ENCODE peak calls at places on chromosomes 13 and 19, in eight cellular contexts. One of them, this sample, is unnamed.

GRCh38 chr13:107234315-107234714 is 666.4 kb upstream of the ARGLU1 start:
- DNase-seq in mammary epithelial cell: no peak
- DNase-seq in stimulated activated naive CD8-positive, alpha-beta T cell treated with anti-CD3 and anti-CD28 coated beads, Interleukin-15, Interleukin-2, amounts not matched to agents 100 U/mL and 50 U/mL, for 24 hours: no peak
- DNase-seq in iris pigment epithelial cell: no peak
- DNase-seq in fibroblast of mammary gland: no peak
- DNase-seq in keratinocyte: no peak
- DNase-seq in A549: no peak
- DNase-seq in fibroblast of villous mesenchyme: peak
- DNase-seq in this sample: no peak

GRCh38 chr13:93355094-93355493 is 128.5 kb downstream of the GPC6 start:
- DNase-seq in mammary epithelial cell: no peak
- DNase-seq in stimulated activated naive CD8-positive, alpha-beta T cell treated with anti-CD3 and anti-CD28 coated beads, Interleukin-15, Interleukin-2, amounts not matched to agents 100 U/mL and 50 U/mL, for 24 hours: no peak
- DNase-seq in iris pigment epithelial cell: no peak
- DNase-seq in fibroblast of mammary gland: no peak
- DNase-seq in keratinocyte: no peak
- DNase-seq in A549: no peak
- DNase-seq in fibroblast of villous mesenchyme: no peak
- DNase-seq in this sample: no peak

GRCh38 chr19:29843180-29844051 is 31.6 kb downstream of the CCNE1 start:
- DNase-seq in mammary epithelial cell: no peak
- DNase-seq in stimulated activated naive CD8-positive, alpha-beta T cell treated with anti-CD3 and anti-CD28 coated beads, Interleukin-15, Interleukin-2, amounts not matched to agents 100 U/mL and 50 U/mL, for 24 hours: no peak
- DNase-seq in iris pigment epithelial cell: no peak
- DNase-seq in fibroblast of mammary gland: peak
- DNase-seq in keratinocyte: no peak
- DNase-seq in A549: no peak
- DNase-seq in fibroblast of villous mesenchyme: peak
- DNase-seq in this sample: no peak

GRCh38 chr19:18476507-18477041 is 38.6 kb upstream of the ISYNA1 start:
- DNase-seq in mammary epithelial cell: no peak
- DNase-seq in stimulated activated naive CD8-positive, alpha-beta T cell treated with anti-CD3 and anti-CD28 coated beads, Interleukin-15, Interleukin-2, amounts not matched to agents 100 U/mL and 50 U/mL, for 24 hours: no peak
- DNase-seq in iris pigment epithelial cell: no peak
- DNase-seq in fibroblast of mammary gland: no peak
- DNase-seq in keratinocyte: no peak
- DNase-seq in A549: no peak
- DNase-seq in fibroblast of villous mesenchyme: no peak
- DNase-seq in this sample: no peak

GRCh38 chr19:45693168-45693788 is 812 bp downstream of the QPCTL start:
- DNase-seq in mammary epithelial cell: peak
- DNase-seq in stimulated activated naive CD8-positive, alpha-beta T cell treated with anti-CD3 and anti-CD28 coated beads, Interleukin-15, Interleukin-2, amounts not matched to agents 100 U/mL and 50 U/mL, for 24 hours: peak
- DNase-seq in iris pigment epithelial cell: peak
- DNase-seq in fibroblast of mammary gland: peak
- DNase-seq in keratinocyte: no peak
- DNase-seq in A549: peak
- DNase-seq in fibroblast of villous mesenchyme: peak
- DNase-seq in this sample: peak

GRCh38 chr19:49616945-49617344 is 23.0 kb downstream of the RRAS start:
- DNase-seq in mammary epithelial cell: no peak
- DNase-seq in stimulated activated naive CD8-positive, alpha-beta T cell treated with anti-CD3 and anti-CD28 coated beads, Interleukin-15, Interleukin-2, amounts not matched to agents 100 U/mL and 50 U/mL, for 24 hours: no peak
- DNase-seq in iris pigment epithelial cell: no peak
- DNase-seq in fibroblast of mammary gland: no peak
- DNase-seq in keratinocyte: no peak
- DNase-seq in A549: no peak
- DNase-seq in fibroblast of villous mesenchyme: no peak
- DNase-seq in this sample: no peak

GRCh38 chr19:5586300-5587070 is 18.7 kb upstream of the TINCR start:
- DNase-seq in mammary epithelial cell: no peak
- DNase-seq in stimulated activated naive CD8-positive, alpha-beta T cell treated with anti-CD3 and anti-CD28 coated beads, Interleukin-15, Interleukin-2, amounts not matched to agents 100 U/mL and 50 U/mL, for 24 hours: peak
- DNase-seq in iris pigment epithelial cell: no peak
- DNase-seq in fibroblast of mammary gland: peak
- DNase-seq in keratinocyte: no peak
- DNase-seq in A549: no peak
- DNase-seq in fibroblast of villous mesenchyme: no peak
- DNase-seq in this sample: no peak

GRCh38 chr13:112032186-112032835 is 34.6 kb upstream of the SOX1 start:
- DNase-seq in mammary epithelial cell: peak
- DNase-seq in stimulated activated naive CD8-positive, alpha-beta T cell treated with anti-CD3 and anti-CD28 coated beads, Interleukin-15, Interleukin-2, amounts not matched to agents 100 U/mL and 50 U/mL, for 24 hours: no peak
- DNase-seq in iris pigment epithelial cell: peak
- DNase-seq in fibroblast of mammary gland: peak
- DNase-seq in keratinocyte: no peak
- DNase-seq in A549: no peak
- DNase-seq in fibroblast of villous mesenchyme: no peak
- DNase-seq in this sample: no peak

GRCh38 chr13:23427342-23428182 is 5.9 kb downstream of the SACS start:
- DNase-seq in mammary epithelial cell: peak
- DNase-seq in stimulated activated naive CD8-positive, alpha-beta T cell treated with anti-CD3 and anti-CD28 coated beads, Interleukin-15, Interleukin-2, amounts not matched to agents 100 U/mL and 50 U/mL, for 24 hours: no peak
- DNase-seq in iris pigment epithelial cell: peak
- DNase-seq in fibroblast of mammary gland: peak
- DNase-seq in keratinocyte: no peak
- DNase-seq in A549: peak
- DNase-seq in fibroblast of villous mesenchyme: peak
- DNase-seq in this sample: no peak

GRCh38 chr19:4444765-4445741 is 12.5 kb downstream of the UBXN6 start:
- DNase-seq in mammary epithelial cell: no peak
- DNase-seq in stimulated activated naive CD8-positive, alpha-beta T cell treated with anti-CD3 and anti-CD28 coated beads, Interleukin-15, Interleukin-2, amounts not matched to agents 100 U/mL and 50 U/mL, for 24 hours: no peak
- DNase-seq in iris pigment epithelial cell: peak
- DNase-seq in fibroblast of mammary gland: peak
- DNase-seq in keratinocyte: no peak
- DNase-seq in A549: no peak
- DNase-seq in fibroblast of villous mesenchyme: peak
- DNase-seq in this sample: no peak

GRCh38 chr13:36919206-36919832 is 719 bp downstream of the SMAD9 start:
- DNase-seq in mammary epithelial cell: peak
- DNase-seq in stimulated activated naive CD8-positive, alpha-beta T cell treated with anti-CD3 and anti-CD28 coated beads, Interleukin-15, Interleukin-2, amounts not matched to agents 100 U/mL and 50 U/mL, for 24 hours: peak
- DNase-seq in iris pigment epithelial cell: peak
- DNase-seq in fibroblast of mammary gland: peak
- DNase-seq in keratinocyte: no peak
- DNase-seq in A549: no peak
- DNase-seq in fibroblast of villous mesenchyme: peak
- DNase-seq in this sample: peak

GRCh38 chr13:23202383-23202782 is 21.6 kb downstream of the SGCG start:
- DNase-seq in mammary epithelial cell: no peak
- DNase-seq in stimulated activated naive CD8-positive, alpha-beta T cell treated with anti-CD3 and anti-CD28 coated beads, Interleukin-15, Interleukin-2, amounts not matched to agents 100 U/mL and 50 U/mL, for 24 hours: no peak
- DNase-seq in iris pigment epithelial cell: no peak
- DNase-seq in fibroblast of mammary gland: no peak
- DNase-seq in keratinocyte: no peak
- DNase-seq in A549: no peak
- DNase-seq in fibroblast of villous mesenchyme: no peak
- DNase-seq in this sample: no peak

GRCh38 chr13:23321534-23322241 is 111.8 kb downstream of the SACS start:
- DNase-seq in mammary epithelial cell: peak
- DNase-seq in stimulated activated naive CD8-positive, alpha-beta T cell treated with anti-CD3 and anti-CD28 coated beads, Interleukin-15, Interleukin-2, amounts not matched to agents 100 U/mL and 50 U/mL, for 24 hours: no peak
- DNase-seq in iris pigment epithelial cell: peak
- DNase-seq in fibroblast of mammary gland: peak
- DNase-seq in keratinocyte: peak
- DNase-seq in A549: peak
- DNase-seq in fibroblast of villous mesenchyme: peak
- DNase-seq in this sample: no peak

GRCh38 chr19:5340637-5341447 is at the start of gene PTPRS:
- DNase-seq in mammary epithelial cell: peak
- DNase-seq in stimulated activated naive CD8-positive, alpha-beta T cell treated with anti-CD3 and anti-CD28 coated beads, Interleukin-15, Interleukin-2, amounts not matched to agents 100 U/mL and 50 U/mL, for 24 hours: peak
- DNase-seq in iris pigment epithelial cell: peak
- DNase-seq in fibroblast of mammary gland: peak
- DNase-seq in keratinocyte: no peak
- DNase-seq in A549: peak
- DNase-seq in fibroblast of villous mesenchyme: peak
- DNase-seq in this sample: peak

GRCh38 chr13:65803706-65804392 is 1426.3 kb downstream of the PCDH9 start:
- DNase-seq in mammary epithelial cell: no peak
- DNase-seq in stimulated activated naive CD8-positive, alpha-beta T cell treated with anti-CD3 and anti-CD28 coated beads, Interleukin-15, Interleukin-2, amounts not matched to agents 100 U/mL and 50 U/mL, for 24 hours: no peak
- DNase-seq in iris pigment epithelial cell: no peak
- DNase-seq in fibroblast of mammary gland: no peak
- DNase-seq in keratinocyte: no peak
- DNase-seq in A549: no peak
- DNase-seq in fibroblast of villous mesenchyme: no peak
- DNase-seq in this sample: no peak

GRCh38 chr13:32150794-32151193 is 119.2 kb downstream of the FRY start:
- DNase-seq in mammary epithelial cell: no peak
- DNase-seq in stimulated activated naive CD8-positive, alpha-beta T cell treated with anti-CD3 and anti-CD28 coated beads, Interleukin-15, Interleukin-2, amounts not matched to agents 100 U/mL and 50 U/mL, for 24 hours: no peak
- DNase-seq in iris pigment epithelial cell: peak
- DNase-seq in fibroblast of mammary gland: peak
- DNase-seq in keratinocyte: no peak
- DNase-seq in A549: no peak
- DNase-seq in fibroblast of villous mesenchyme: peak
- DNase-seq in this sample: no peak

GRCh38 chr13:103386341-103386740 is 320.1 kb upstream of the SLC10A2 start:
- DNase-seq in mammary epithelial cell: peak
- DNase-seq in stimulated activated naive CD8-positive, alpha-beta T cell treated with anti-CD3 and anti-CD28 coated beads, Interleukin-15, Interleukin-2, amounts not matched to agents 100 U/mL and 50 U/mL, for 24 hours: no peak
- DNase-seq in iris pigment epithelial cell: peak
- DNase-seq in fibroblast of mammary gland: peak
- DNase-seq in keratinocyte: no peak
- DNase-seq in A549: no peak
- DNase-seq in fibroblast of villous mesenchyme: peak
- DNase-seq in this sample: no peak

GRCh38 chr13:49454388-49455015 is 10.4 kb downstream of the SETDB2 start:
- DNase-seq in mammary epithelial cell: no peak
- DNase-seq in stimulated activated naive CD8-positive, alpha-beta T cell treated with anti-CD3 and anti-CD28 coated beads, Interleukin-15, Interleukin-2, amounts not matched to agents 100 U/mL and 50 U/mL, for 24 hours: no peak
- DNase-seq in iris pigment epithelial cell: peak
- DNase-seq in fibroblast of mammary gland: peak
- DNase-seq in keratinocyte: no peak
- DNase-seq in A549: no peak
- DNase-seq in fibroblast of villous mesenchyme: peak
- DNase-seq in this sample: peak

GRCh38 chr19:43470288-43470687 is 4.9 kb upstream of the LYPD3 start:
- DNase-seq in mammary epithelial cell: peak
- DNase-seq in stimulated activated naive CD8-positive, alpha-beta T cell treated with anti-CD3 and anti-CD28 coated beads, Interleukin-15, Interleukin-2, amounts not matched to agents 100 U/mL and 50 U/mL, for 24 hours: peak
- DNase-seq in iris pigment epithelial cell: peak
- DNase-seq in fibroblast of mammary gland: peak
- DNase-seq in keratinocyte: no peak
- DNase-seq in A549: no peak
- DNase-seq in fibroblast of villous mesenchyme: peak
- DNase-seq in this sample: no peak

GRCh38 chr19:46984077-46985010 is 35.3 kb upstream of the NPAS1 start:
- DNase-seq in mammary epithelial cell: no peak
- DNase-seq in stimulated activated naive CD8-positive, alpha-beta T cell treated with anti-CD3 and anti-CD28 coated beads, Interleukin-15, Interleukin-2, amounts not matched to agents 100 U/mL and 50 U/mL, for 24 hours: no peak
- DNase-seq in iris pigment epithelial cell: peak
- DNase-seq in fibroblast of mammary gland: peak
- DNase-seq in keratinocyte: no peak
- DNase-seq in A549: peak
- DNase-seq in fibroblast of villous mesenchyme: peak
- DNase-seq in this sample: no peak

GRCh38 chr19:7337380-7338194 is 11.2 kb upstream of the ARHGEF18 start:
- DNase-seq in mammary epithelial cell: no peak
- DNase-seq in stimulated activated naive CD8-positive, alpha-beta T cell treated with anti-CD3 and anti-CD28 coated beads, Interleukin-15, Interleukin-2, amounts not matched to agents 100 U/mL and 50 U/mL, for 24 hours: peak
- DNase-seq in iris pigment epithelial cell: no peak
- DNase-seq in fibroblast of mammary gland: no peak
- DNase-seq in keratinocyte: no peak
- DNase-seq in A549: no peak
- DNase-seq in fibroblast of villous mesenchyme: no peak
- DNase-seq in this sample: peak

GRCh38 chr13:47564041-47564440 is 437.0 kb downstream of the SUCLA2 start:
- DNase-seq in mammary epithelial cell: no peak
- DNase-seq in stimulated activated naive CD8-positive, alpha-beta T cell treated with anti-CD3 and anti-CD28 coated beads, Interleukin-15, Interleukin-2, amounts not matched to agents 100 U/mL and 50 U/mL, for 24 hours: no peak
- DNase-seq in iris pigment epithelial cell: no peak
- DNase-seq in fibroblast of mammary gland: no peak
- DNase-seq in keratinocyte: no peak
- DNase-seq in A549: no peak
- DNase-seq in fibroblast of villous mesenchyme: no peak
- DNase-seq in this sample: no peak

GRCh38 chr19:33273065-33273736 is 29.1 kb downstream of the CEBPA start:
- DNase-seq in mammary epithelial cell: peak
- DNase-seq in stimulated activated naive CD8-positive, alpha-beta T cell treated with anti-CD3 and anti-CD28 coated beads, Interleukin-15, Interleukin-2, amounts not matched to agents 100 U/mL and 50 U/mL, for 24 hours: no peak
- DNase-seq in iris pigment epithelial cell: no peak
- DNase-seq in fibroblast of mammary gland: peak
- DNase-seq in keratinocyte: no peak
- DNase-seq in A549: no peak
- DNase-seq in fibroblast of villous mesenchyme: no peak
- DNase-seq in this sample: no peak

GRCh38 chr13:99353836-99354235 is 46.6 kb upstream of the GPR183 start:
- DNase-seq in mammary epithelial cell: no peak
- DNase-seq in stimulated activated naive CD8-positive, alpha-beta T cell treated with anti-CD3 and anti-CD28 coated beads, Interleukin-15, Interleukin-2, amounts not matched to agents 100 U/mL and 50 U/mL, for 24 hours: peak
- DNase-seq in iris pigment epithelial cell: peak
- DNase-seq in fibroblast of mammary gland: no peak
- DNase-seq in keratinocyte: no peak
- DNase-seq in A549: no peak
- DNase-seq in fibroblast of villous mesenchyme: peak
- DNase-seq in this sample: no peak

GRCh38 chr19:39053276-39054090 is 21.1 kb upstream of the FBXO27 start:
- DNase-seq in mammary epithelial cell: no peak
- DNase-seq in stimulated activated naive CD8-positive, alpha-beta T cell treated with anti-CD3 and anti-CD28 coated beads, Interleukin-15, Interleukin-2, amounts not matched to agents 100 U/mL and 50 U/mL, for 24 hours: no peak
- DNase-seq in iris pigment epithelial cell: no peak
- DNase-seq in fibroblast of mammary gland: no peak
- DNase-seq in keratinocyte: no peak
- DNase-seq in A549: no peak
- DNase-seq in fibroblast of villous mesenchyme: no peak
- DNase-seq in this sample: no peak

GRCh38 chr19:16850133-16850532 is 20.9 kb downstream of the SIN3B start:
- DNase-seq in mammary epithelial cell: no peak
- DNase-seq in stimulated activated naive CD8-positive, alpha-beta T cell treated with anti-CD3 and anti-CD28 coated beads, Interleukin-15, Interleukin-2, amounts not matched to agents 100 U/mL and 50 U/mL, for 24 hours: no peak
- DNase-seq in iris pigment epithelial cell: peak
- DNase-seq in fibroblast of mammary gland: peak
- DNase-seq in keratinocyte: no peak
- DNase-seq in A549: no peak
- DNase-seq in fibroblast of villous mesenchyme: no peak
- DNase-seq in this sample: no peak

GRCh38 chr19:19554074-19555023 is 16.3 kb downstream of the CILP2 start:
- DNase-seq in mammary epithelial cell: no peak
- DNase-seq in stimulated activated naive CD8-positive, alpha-beta T cell treated with anti-CD3 and anti-CD28 coated beads, Interleukin-15, Interleukin-2, amounts not matched to agents 100 U/mL and 50 U/mL, for 24 hours: peak
- DNase-seq in iris pigment epithelial cell: peak
- DNase-seq in fibroblast of mammary gland: peak
- DNase-seq in keratinocyte: no peak
- DNase-seq in A549: no peak
- DNase-seq in fibroblast of villous mesenchyme: peak
- DNase-seq in this sample: no peak

GRCh38 chr19:7970716-7971448 is 27.4 kb upstream of the TIMM44 start:
- DNase-seq in mammary epithelial cell: no peak
- DNase-seq in stimulated activated naive CD8-positive, alpha-beta T cell treated with anti-CD3 and anti-CD28 coated beads, Interleukin-15, Interleukin-2, amounts not matched to agents 100 U/mL and 50 U/mL, for 24 hours: peak
- DNase-seq in iris pigment epithelial cell: peak
- DNase-seq in fibroblast of mammary gland: peak
- DNase-seq in keratinocyte: no peak
- DNase-seq in A549: peak
- DNase-seq in fibroblast of villous mesenchyme: peak
- DNase-seq in this sample: no peak

GRCh38 chr19:46755077-46755852 is 9.0 kb upstream of the STRN4 start:
- DNase-seq in mammary epithelial cell: no peak
- DNase-seq in stimulated activated naive CD8-positive, alpha-beta T cell treated with anti-CD3 and anti-CD28 coated beads, Interleukin-15, Interleukin-2, amounts not matched to agents 100 U/mL and 50 U/mL, for 24 hours: no peak
- DNase-seq in iris pigment epithelial cell: peak
- DNase-seq in fibroblast of mammary gland: peak
- DNase-seq in keratinocyte: no peak
- DNase-seq in A549: no peak
- DNase-seq in fibroblast of villous mesenchyme: peak
- DNase-seq in this sample: no peak

GRCh38 chr13:75305057-75305456 is 176.9 kb downstream of the TBC1D4 start:
- DNase-seq in mammary epithelial cell: no peak
- DNase-seq in stimulated activated naive CD8-positive, alpha-beta T cell treated with anti-CD3 and anti-CD28 coated beads, Interleukin-15, Interleukin-2, amounts not matched to agents 100 U/mL and 50 U/mL, for 24 hours: no peak
- DNase-seq in iris pigment epithelial cell: peak
- DNase-seq in fibroblast of mammary gland: no peak
- DNase-seq in keratinocyte: no peak
- DNase-seq in A549: no peak
- DNase-seq in fibroblast of villous mesenchyme: no peak
- DNase-seq in this sample: no peak

GRCh38 chr13:40433577-40433976 is 232.9 kb downstream of the FOXO1 start:
- DNase-seq in mammary epithelial cell: no peak
- DNase-seq in stimulated activated naive CD8-positive, alpha-beta T cell treated with anti-CD3 and anti-CD28 coated beads, Interleukin-15, Interleukin-2, amounts not matched to agents 100 U/mL and 50 U/mL, for 24 hours: peak
- DNase-seq in iris pigment epithelial cell: no peak
- DNase-seq in fibroblast of mammary gland: peak
- DNase-seq in keratinocyte: no peak
- DNase-seq in A549: no peak
- DNase-seq in fibroblast of villous mesenchyme: no peak
- DNase-seq in this sample: peak

This sample was measured in GM06990.